ENCODE peak calls at places on chromosomes 13 and 19, in six cellular contexts. One of them, this sample, is unnamed.

GRCh38 chr13:92097337-92097903 is 699.0 kb downstream of the GPC5 start:
- DNase-seq in fibroblast of lung: peak; percentile 1
- DNase-seq in IMR-90: no peak
- DNase-seq in substantia nigra: no peak
- DNase-seq in heart left ventricle: no peak
- DNase-seq in breast epithelium: no peak
- DNase-seq in this sample: no peak

GRCh38 chr19:12766051-12766521 is 9.3 kb downstream of the HOOK2 start:
- DNase-seq in substantia nigra: peak; percentile 31
- DNase-seq in breast epithelium: peak; percentile 79
- DNase-seq in heart left ventricle: peak; percentile 77
- DNase-seq in fibroblast of lung: no peak
- DNase-seq in IMR-90: peak; percentile 73
- DNase-seq in this sample: no peak

GRCh38 chr13:25990801-25991200 is 61.0 kb downstream of the SHISA2 start:
- DNase-seq in IMR-90: no peak
- DNase-seq in breast epithelium: no peak
- DNase-seq in fibroblast of lung: peak; percentile 48
- DNase-seq in substantia nigra: no peak
- DNase-seq in heart left ventricle: no peak
- DNase-seq in this sample: no peak

GRCh38 chr13:23007430-23007829 is 173.3 kb upstream of the SGCG start:
- DNase-seq in heart left ventricle: no peak
- DNase-seq in fibroblast of lung: no peak
- DNase-seq in IMR-90: no peak
- DNase-seq in substantia nigra: no peak
- DNase-seq in breast epithelium: no peak
- DNase-seq in this sample: no peak

GRCh38 chr19:49339364-49340068 is 4.3 kb downstream of the CD37 start:
- DNase-seq in IMR-90: peak; percentile 50
- DNase-seq in substantia nigra: peak; percentile 33
- DNase-seq in heart left ventricle: peak; percentile 91
- DNase-seq in breast epithelium: peak; percentile 83
- DNase-seq in fibroblast of lung: peak; percentile 91
- DNase-seq in this sample: no peak

GRCh38 chr13:98986226-98986846 is 8.5 kb upstream of the DOCK9 start:
- DNase-seq in substantia nigra: no peak
- DNase-seq in heart left ventricle: no peak
- DNase-seq in fibroblast of lung: no peak
- DNase-seq in breast epithelium: no peak
- DNase-seq in IMR-90: no peak
- DNase-seq in this sample: no peak

GRCh38 chr13:26967119-26968038 is 204.2 kb downstream of the USP12 start:
- DNase-seq in IMR-90: no peak
- DNase-seq in heart left ventricle: peak; percentile 49
- DNase-seq in substantia nigra: no peak
- DNase-seq in fibroblast of lung: no peak
- DNase-seq in breast epithelium: no peak
- DNase-seq in this sample: no peak

GRCh38 chr13:103277099-103277498 is 210.9 kb upstream of the SLC10A2 start:
- DNase-seq in fibroblast of lung: no peak
- DNase-seq in IMR-90: no peak
- DNase-seq in substantia nigra: no peak
- DNase-seq in breast epithelium: no peak
- DNase-seq in heart left ventricle: no peak
- DNase-seq in this sample: no peak

GRCh38 chr19:31304877-31305312 is 44.3 kb downstream of the TSHZ3 start:
- DNase-seq in fibroblast of lung: no peak
- DNase-seq in substantia nigra: no peak
- DNase-seq in heart left ventricle: no peak
- DNase-seq in breast epithelium: no peak
- DNase-seq in IMR-90: no peak
- DNase-seq in this sample: no peak

GRCh38 chr13:21047591-21048282 is 13.6 kb downstream of the LATS2 start:
- DNase-seq in breast epithelium: no peak
- DNase-seq in substantia nigra: no peak
- DNase-seq in fibroblast of lung: no peak
- DNase-seq in heart left ventricle: no peak
- DNase-seq in IMR-90: no peak
- DNase-seq in this sample: no peak

GRCh38 chr19:37932985-37933953 is 26.3 kb downstream of the SIPA1L3 start:
- DNase-seq in fibroblast of lung: peak; percentile 71
- DNase-seq in heart left ventricle: no peak
- DNase-seq in IMR-90: peak; percentile 61
- DNase-seq in breast epithelium: no peak
- DNase-seq in substantia nigra: no peak
- DNase-seq in this sample: no peak

GRCh38 chr13:88022826-88023225 is 351.7 kb downstream of the SLITRK5 start:
- DNase-seq in substantia nigra: no peak
- DNase-seq in breast epithelium: no peak
- DNase-seq in heart left ventricle: no peak
- DNase-seq in fibroblast of lung: no peak
- DNase-seq in IMR-90: no peak
- DNase-seq in this sample: no peak

GRCh38 chr19:18439025-18439909 is 1.3 kb upstream of the ISYNA1 start:
- DNase-seq in heart left ventricle: no peak
- DNase-seq in breast epithelium: no peak
- DNase-seq in IMR-90: peak; percentile 77
- DNase-seq in fibroblast of lung: peak; percentile 57
- DNase-seq in substantia nigra: no peak
- DNase-seq in this sample: no peak

GRCh38 chr13:69619651-69620050 is 488.0 kb upstream of the ATXN8OS start:
- DNase-seq in breast epithelium: no peak
- DNase-seq in IMR-90: no peak
- DNase-seq in substantia nigra: no peak
- DNase-seq in heart left ventricle: no peak
- DNase-seq in fibroblast of lung: no peak
- DNase-seq in this sample: no peak

GRCh38 chr19:29909545-29909944 is 32.5 kb upstream of the URI1 start:
- DNase-seq in breast epithelium: no peak
- DNase-seq in IMR-90: no peak
- DNase-seq in substantia nigra: no peak
- DNase-seq in heart left ventricle: no peak
- DNase-seq in fibroblast of lung: no peak
- DNase-seq in this sample: no peak

GRCh38 chr19:5211217-5211822 is 129.3 kb downstream of the PTPRS start:
- DNase-seq in fibroblast of lung: no peak
- DNase-seq in heart left ventricle: no peak
- DNase-seq in substantia nigra: no peak
- DNase-seq in breast epithelium: no peak
- DNase-seq in IMR-90: no peak
- DNase-seq in this sample: no peak

GRCh38 chr13:77345150-77345780 is 18.4 kb upstream of the MYCBP2 start:
- DNase-seq in heart left ventricle: no peak
- DNase-seq in substantia nigra: no peak
- DNase-seq in breast epithelium: no peak
- DNase-seq in IMR-90: no peak
- DNase-seq in fibroblast of lung: no peak
- DNase-seq in this sample: no peak

GRCh38 chr13:113981611-113982295 is 7.9 kb upstream of the C13orf46 start:
- DNase-seq in breast epithelium: peak; percentile 36
- DNase-seq in IMR-90: no peak
- DNase-seq in fibroblast of lung: no peak
- DNase-seq in heart left ventricle: no peak
- DNase-seq in substantia nigra: no peak
- DNase-seq in this sample: no peak

GRCh38 chr19:33395561-33396550 is 22.3 kb downstream of the CEBPG start:
- DNase-seq in heart left ventricle: no peak
- DNase-seq in fibroblast of lung: peak; percentile 49
- DNase-seq in breast epithelium: peak; percentile 61
- DNase-seq in IMR-90: peak; percentile 41
- DNase-seq in substantia nigra: no peak
- DNase-seq in this sample: no peak

GRCh38 chr13:73092831-73093230 is 34.0 kb downstream of the KLF5 start:
- DNase-seq in breast epithelium: no peak
- DNase-seq in IMR-90: no peak
- DNase-seq in fibroblast of lung: no peak
- DNase-seq in substantia nigra: no peak
- DNase-seq in heart left ventricle: no peak
- DNase-seq in this sample: no peak

GRCh38 chr13:43682698-43683097 is 104.1 kb downstream of the ENOX1 start:
- DNase-seq in substantia nigra: no peak
- DNase-seq in heart left ventricle: no peak
- DNase-seq in fibroblast of lung: no peak
- DNase-seq in breast epithelium: no peak
- DNase-seq in IMR-90: no peak
- DNase-seq in this sample: no peak

GRCh38 chr13:43687038-43687437 is 99.7 kb downstream of the ENOX1 start:
- DNase-seq in IMR-90: no peak
- DNase-seq in fibroblast of lung: no peak
- DNase-seq in heart left ventricle: no peak
- DNase-seq in breast epithelium: no peak
- DNase-seq in substantia nigra: no peak
- DNase-seq in this sample: no peak

GRCh38 chr13:43684947-43685725 is 101.6 kb downstream of the ENOX1 start:
- DNase-seq in breast epithelium: no peak
- DNase-seq in IMR-90: no peak
- DNase-seq in heart left ventricle: no peak
- DNase-seq in fibroblast of lung: no peak
- DNase-seq in substantia nigra: no peak
- DNase-seq in this sample: no peak

GRCh38 chr13:43688230-43688907 is 98.4 kb downstream of the ENOX1 start:
- DNase-seq in IMR-90: no peak
- DNase-seq in breast epithelium: no peak
- DNase-seq in fibroblast of lung: no peak
- DNase-seq in substantia nigra: no peak
- DNase-seq in heart left ventricle: peak; percentile 38
- DNase-seq in this sample: no peak

GRCh38 chr13:43686557-43686956 is 100.2 kb downstream of the ENOX1 start:
- DNase-seq in breast epithelium: no peak
- DNase-seq in substantia nigra: no peak
- DNase-seq in IMR-90: peak; percentile 93
- DNase-seq in fibroblast of lung: peak; percentile 80
- DNase-seq in heart left ventricle: peak; percentile 72
- DNase-seq in this sample: no peak
- H3K27ac ChIP-seq in breast epithelium: no peak overlapping the region
- H3K27ac ChIP-seq in substantia nigra: no peak overlapping the region
- H3K27ac ChIP-seq in IMR-90: no peak overlapping the region
- H3K27ac ChIP-seq in fibroblast of lung: no peak overlapping the region
- H3K27ac ChIP-seq in heart left ventricle: peak overlapping the region; percentile 79
- H3K27ac ChIP-seq in this sample: no peak overlapping the region

GRCh38 chr19:55490478-55491436 is 2.5 kb downstream of the SSC5D start:
- DNase-seq in IMR-90: no peak
- DNase-seq in heart left ventricle: no peak
- DNase-seq in substantia nigra: no peak
- DNase-seq in fibroblast of lung: peak; percentile 50
- DNase-seq in breast epithelium: no peak
- DNase-seq in this sample: no peak
- H3K27ac ChIP-seq in IMR-90: no peak overlapping the region
- H3K27ac ChIP-seq in heart left ventricle: peak overlapping the region; percentile 29
- H3K27ac ChIP-seq in substantia nigra: no peak overlapping the region
- H3K27ac ChIP-seq in fibroblast of lung: no peak overlapping the region
- H3K27ac ChIP-seq in breast epithelium: peak overlapping the region; percentile 91
- H3K27ac ChIP-seq in this sample: no peak overlapping the region

GRCh38 chr13:48621056-48621455 is 32.7 kb upstream of the CYSLTR2 start:
- DNase-seq in fibroblast of lung: no peak
- DNase-seq in IMR-90: no peak
- DNase-seq in breast epithelium: no peak
- DNase-seq in heart left ventricle: no peak
- DNase-seq in substantia nigra: no peak
- DNase-seq in this sample: no peak

GRCh38 chr13:48615017-48615416 is 38.7 kb upstream of the CYSLTR2 start:
- DNase-seq in breast epithelium: no peak
- DNase-seq in substantia nigra: no peak
- DNase-seq in IMR-90: no peak
- DNase-seq in heart left ventricle: no peak
- DNase-seq in fibroblast of lung: no peak
- DNase-seq in this sample: no peak

GRCh38 chr13:48624858-48625257 is 28.9 kb upstream of the CYSLTR2 start:
- DNase-seq in substantia nigra: no peak
- DNase-seq in IMR-90: no peak
- DNase-seq in fibroblast of lung: peak; percentile 10
- DNase-seq in breast epithelium: no peak
- DNase-seq in heart left ventricle: no peak
- DNase-seq in this sample: no peak

GRCh38 chr13:48624016-48624415 is 29.7 kb upstream of the CYSLTR2 start:
- DNase-seq in breast epithelium: no peak
- DNase-seq in fibroblast of lung: no peak
- DNase-seq in IMR-90: no peak
- DNase-seq in heart left ventricle: no peak
- DNase-seq in substantia nigra: no peak
- DNase-seq in this sample: no peak

DNA sequence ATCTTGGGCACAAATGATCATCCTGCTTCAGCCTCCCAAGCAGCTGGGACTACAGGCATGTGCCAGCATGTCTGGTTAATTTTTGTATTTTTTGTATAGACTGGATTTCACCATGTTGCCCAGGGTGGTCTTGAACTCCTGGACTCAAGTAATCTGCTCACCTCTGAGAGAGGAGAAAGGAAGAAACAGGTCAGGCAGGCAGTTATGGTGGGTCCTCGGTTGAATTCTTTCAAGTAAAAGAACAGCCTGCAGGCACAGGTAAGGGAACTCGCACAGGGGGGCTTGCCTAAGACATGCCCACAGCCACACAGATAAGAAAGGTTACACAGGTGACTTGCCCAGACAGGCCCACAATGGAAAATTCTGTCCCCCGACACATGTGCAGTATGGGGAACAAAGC is 34.8 kb upstream of the CYSLTR2 start:
- DNase-seq in IMR-90: no peak
- DNase-seq in substantia nigra: no peak
- DNase-seq in heart left ventricle: no peak
- DNase-seq in fibroblast of lung: no peak
- DNase-seq in breast epithelium: no peak
- DNase-seq in this sample: no peak
- H3K27ac ChIP-seq in IMR-90: no peak overlapping the region
- H3K27ac ChIP-seq in substantia nigra: no peak overlapping the region
- H3K27ac ChIP-seq in heart left ventricle: no peak overlapping the region
- H3K27ac ChIP-seq in fibroblast of lung: no peak overlapping the region
- H3K27ac ChIP-seq in breast epithelium: no peak overlapping the region
- H3K27ac ChIP-seq in this sample: no peak overlapping the region

DNA sequence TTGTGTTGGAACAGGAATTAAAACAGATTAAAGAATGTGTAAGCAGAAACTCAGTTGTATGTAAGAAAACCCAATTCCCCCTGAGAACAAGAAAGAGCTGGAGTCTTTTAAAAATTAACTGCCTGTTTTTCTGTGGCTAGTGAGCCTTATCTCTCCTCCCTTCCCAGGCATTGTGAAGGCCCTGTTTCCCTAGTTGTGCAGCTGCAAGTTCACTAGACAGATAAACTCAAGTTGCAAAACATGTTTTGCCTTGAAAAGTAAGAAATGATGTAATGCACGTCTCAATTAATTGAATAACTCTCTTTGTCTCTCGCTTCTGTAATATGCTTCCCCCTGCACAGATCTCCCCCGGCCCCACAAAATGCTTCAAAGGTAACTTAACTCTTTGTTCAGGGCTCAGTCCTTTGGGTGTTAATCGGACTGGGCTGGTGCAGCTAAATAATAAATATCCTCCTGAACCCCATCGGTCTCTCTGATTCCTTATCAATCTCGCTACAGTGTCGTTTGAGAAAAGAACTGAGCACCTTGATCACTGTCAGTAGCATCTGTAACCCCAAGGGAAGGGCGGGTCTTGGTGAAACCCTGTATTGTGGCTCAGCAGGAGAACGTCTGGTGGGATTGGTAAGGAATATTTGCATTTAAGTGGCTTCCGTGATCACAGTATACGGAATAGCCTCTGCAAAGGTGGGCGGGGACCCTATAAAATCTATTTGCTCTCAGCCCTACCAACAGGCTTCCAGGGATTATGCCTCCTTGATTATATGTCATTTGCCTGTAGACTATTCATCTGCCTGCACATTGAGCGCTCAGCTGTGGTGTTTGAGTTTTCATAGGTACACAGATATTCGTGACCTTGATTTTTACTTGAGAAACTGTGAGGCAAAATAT is 1.6 kb upstream of the ZNF556 start:
- DNase-seq in heart left ventricle: no peak
- DNase-seq in IMR-90: no peak
- DNase-seq in breast epithelium: no peak
- DNase-seq in fibroblast of lung: no peak
- DNase-seq in substantia nigra: no peak
- DNase-seq in this sample: no peak
- H3K27ac ChIP-seq in heart left ventricle: no peak overlapping the region
- H3K27ac ChIP-seq in IMR-90: no peak overlapping the region
- H3K27ac ChIP-seq in breast epithelium: no peak overlapping the region
- H3K27ac ChIP-seq in fibroblast of lung: no peak overlapping the region
- H3K27ac ChIP-seq in substantia nigra: no peak overlapping the region
- H3K27ac ChIP-seq in this sample: no peak overlapping the region

This sample was measured in esophagus squamous epithelium.